ENCODE peak calls at places on chromosomes 11 and 22, in ten cellular contexts. One of them, this sample, is unnamed.

GRCh38 chr11:44949160-44950035 is 1.3 kb downstream of the TP53I11 start:
- DNase-seq in left ventricle myocardium inferior: no peak
- DNase-seq in psoas muscle: peak
- DNase-seq in fibroblast of lung: peak
- DNase-seq in glutamatergic neuron: peak
- DNase-seq in Caco-2: no peak
- DNase-seq in endothelial cell: peak
- DNase-seq in GM13976: no peak
- DNase-seq in AG04450: no peak
- DNase-seq in NB4: peak
- DNase-seq in this sample: peak

GRCh38 chr11:79092791-79093313 is 348.0 kb downstream of the TENM4 start:
- DNase-seq in left ventricle myocardium inferior: no peak
- DNase-seq in GM13976: no peak
- DNase-seq in psoas muscle: no peak
- DNase-seq in endothelial cell: no peak
- DNase-seq in fibroblast of lung: peak
- DNase-seq in glutamatergic neuron: no peak
- DNase-seq in Caco-2: no peak
- DNase-seq in NB4: peak
- DNase-seq in AG04450: peak
- DNase-seq in this sample: no peak

GRCh38 chr22:46054878-46055158 is 77.9 kb upstream of the WNT7B start:
- DNase-seq in fibroblast of lung: peak
- DNase-seq in psoas muscle: peak
- DNase-seq in Caco-2: no peak
- DNase-seq in NB4: no peak
- DNase-seq in AG04450: no peak
- DNase-seq in left ventricle myocardium inferior: peak
- DNase-seq in endothelial cell: no peak
- DNase-seq in GM13976: no peak
- DNase-seq in glutamatergic neuron: no peak
- DNase-seq in this sample: no peak

GRCh38 chr11:31711137-31711536 is 100.0 kb downstream of the PAX6 start:
- DNase-seq in fibroblast of lung: no peak
- DNase-seq in NB4: no peak
- DNase-seq in endothelial cell: no peak
- DNase-seq in Caco-2: no peak
- DNase-seq in GM13976: no peak
- DNase-seq in left ventricle myocardium inferior: no peak
- DNase-seq in AG04450: no peak
- DNase-seq in glutamatergic neuron: no peak
- DNase-seq in psoas muscle: no peak
- DNase-seq in this sample: no peak

GRCh38 chr11:63937713-63938480 is 905 bp upstream of the NAA40 start:
- DNase-seq in GM13976: peak
- DNase-seq in left ventricle myocardium inferior: no peak
- DNase-seq in NB4: peak
- DNase-seq in Caco-2: peak
- DNase-seq in AG04450: no peak
- DNase-seq in endothelial cell: no peak
- DNase-seq in glutamatergic neuron: no peak
- DNase-seq in fibroblast of lung: no peak
- DNase-seq in psoas muscle: no peak
- DNase-seq in this sample: peak

GRCh38 chr11:76206327-76207081 is at the start of gene WNT11:
- DNase-seq in AG04450: no peak
- DNase-seq in glutamatergic neuron: peak
- DNase-seq in left ventricle myocardium inferior: peak
- DNase-seq in Caco-2: peak
- DNase-seq in NB4: peak
- DNase-seq in endothelial cell: peak
- DNase-seq in psoas muscle: peak
- DNase-seq in GM13976: peak
- DNase-seq in fibroblast of lung: peak
- DNase-seq in this sample: peak

GRCh38 chr22:35549338-35549737 is 8.7 kb downstream of the RASD2 start:
- DNase-seq in NB4: no peak
- DNase-seq in glutamatergic neuron: no peak
- DNase-seq in Caco-2: no peak
- DNase-seq in psoas muscle: no peak
- DNase-seq in endothelial cell: no peak
- DNase-seq in AG04450: no peak
- DNase-seq in left ventricle myocardium inferior: peak
- DNase-seq in GM13976: no peak
- DNase-seq in fibroblast of lung: no peak
- DNase-seq in this sample: no peak

GRCh38 chr11:3169235-3169951 is 4.3 kb upstream of the OSBPL5 start:
- DNase-seq in AG04450: no peak
- DNase-seq in glutamatergic neuron: peak
- DNase-seq in left ventricle myocardium inferior: peak
- DNase-seq in psoas muscle: peak
- DNase-seq in fibroblast of lung: peak
- DNase-seq in Caco-2: no peak
- DNase-seq in endothelial cell: no peak
- DNase-seq in NB4: peak
- DNase-seq in GM13976: no peak
- DNase-seq in this sample: no peak

GRCh38 chr11:117300773-117301172 is 9.6 kb downstream of the BACE1-AS start:
- DNase-seq in fibroblast of lung: peak
- DNase-seq in left ventricle myocardium inferior: no peak
- DNase-seq in endothelial cell: no peak
- DNase-seq in psoas muscle: no peak
- DNase-seq in glutamatergic neuron: no peak
- DNase-seq in NB4: no peak
- DNase-seq in AG04450: no peak
- DNase-seq in GM13976: no peak
- DNase-seq in Caco-2: peak
- DNase-seq in this sample: peak

GRCh38 chr22:34696557-34696956 is 369.4 kb upstream of the ISX start:
- DNase-seq in Caco-2: no peak
- DNase-seq in left ventricle myocardium inferior: no peak
- DNase-seq in psoas muscle: no peak
- DNase-seq in endothelial cell: no peak
- DNase-seq in NB4: peak
- DNase-seq in fibroblast of lung: no peak
- DNase-seq in AG04450: no peak
- DNase-seq in GM13976: no peak
- DNase-seq in glutamatergic neuron: no peak
- DNase-seq in this sample: peak

GRCh38 chr11:46918087-46918751 is at the start of gene LRP4:
- DNase-seq in GM13976: peak
- DNase-seq in Caco-2: peak
- DNase-seq in glutamatergic neuron: peak
- DNase-seq in NB4: peak
- DNase-seq in AG04450: no peak
- DNase-seq in endothelial cell: peak
- DNase-seq in left ventricle myocardium inferior: peak
- DNase-seq in psoas muscle: peak
- DNase-seq in fibroblast of lung: peak
- DNase-seq in this sample: peak

GRCh38 chr22:48258108-48258705 is 1495.8 kb downstream of the TBC1D22A start:
- DNase-seq in endothelial cell: no peak
- DNase-seq in fibroblast of lung: no peak
- DNase-seq in glutamatergic neuron: no peak
- DNase-seq in AG04450: no peak
- DNase-seq in GM13976: no peak
- DNase-seq in psoas muscle: no peak
- DNase-seq in Caco-2: no peak
- DNase-seq in left ventricle myocardium inferior: no peak
- DNase-seq in NB4: no peak
- DNase-seq in this sample: no peak

GRCh38 chr11:61709572-61709971 is 29.4 kb downstream of the DAGLA start:
- DNase-seq in NB4: peak
- DNase-seq in glutamatergic neuron: no peak
- DNase-seq in left ventricle myocardium inferior: no peak
- DNase-seq in AG04450: no peak
- DNase-seq in psoas muscle: no peak
- DNase-seq in Caco-2: no peak
- DNase-seq in GM13976: no peak
- DNase-seq in endothelial cell: no peak
- DNase-seq in fibroblast of lung: no peak
- DNase-seq in this sample: no peak

GRCh38 chr11:121741316-121741715 is 288.5 kb upstream of the SORL1-AS1 start:
- DNase-seq in endothelial cell: no peak
- DNase-seq in AG04450: no peak
- DNase-seq in fibroblast of lung: no peak
- DNase-seq in NB4: no peak
- DNase-seq in glutamatergic neuron: no peak
- DNase-seq in left ventricle myocardium inferior: peak
- DNase-seq in Caco-2: no peak
- DNase-seq in GM13976: no peak
- DNase-seq in psoas muscle: no peak
- DNase-seq in this sample: no peak

GRCh38 chr11:120385110-120385509 is 48.9 kb downstream of the ARHGEF12 start:
- DNase-seq in NB4: no peak
- DNase-seq in endothelial cell: no peak
- DNase-seq in left ventricle myocardium inferior: no peak
- DNase-seq in Caco-2: no peak
- DNase-seq in psoas muscle: no peak
- DNase-seq in glutamatergic neuron: no peak
- DNase-seq in fibroblast of lung: peak
- DNase-seq in GM13976: no peak
- DNase-seq in AG04450: no peak
- DNase-seq in this sample: no peak
- TF ChIP-seq CTCF in NB4: no peak
- TF ChIP-seq CTCF in endothelial cell: no peak
- TF ChIP-seq CTCF in left ventricle myocardium inferior: no peak
- TF ChIP-seq CTCF in Caco-2: no peak
- TF ChIP-seq CTCF in psoas muscle: no peak
- TF ChIP-seq CTCF in glutamatergic neuron: no peak
- TF ChIP-seq CTCF in fibroblast of lung: no peak
- TF ChIP-seq CTCF in GM13976: no peak
- TF ChIP-seq CTCF in AG04450: no peak
- TF ChIP-seq CTCF in this sample: no peak

DNA sequence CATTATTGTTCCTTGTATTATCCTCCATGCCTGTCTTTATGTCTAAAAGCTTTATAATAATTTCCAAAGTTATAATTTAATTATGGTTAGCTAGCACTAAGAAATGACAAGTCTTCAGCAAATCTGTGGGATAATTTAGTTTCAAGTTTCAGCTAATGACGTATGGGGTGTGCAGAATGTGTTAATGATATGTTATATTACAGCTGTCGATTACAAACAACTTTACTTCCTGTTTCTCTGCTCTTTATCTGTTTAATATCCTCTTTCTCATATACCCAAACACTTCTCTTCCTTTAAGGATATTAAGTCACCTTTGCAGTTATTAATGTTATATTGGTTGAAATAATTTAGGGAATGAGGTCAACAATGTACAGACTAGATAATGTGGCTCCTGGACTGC is 161.8 kb downstream of the CASP12 start:
- DNase-seq in endothelial cell: no peak
- DNase-seq in fibroblast of lung: no peak
- DNase-seq in glutamatergic neuron: no peak
- DNase-seq in NB4: no peak
- DNase-seq in psoas muscle: no peak
- DNase-seq in Caco-2: no peak
- DNase-seq in AG04450: no peak
- DNase-seq in GM13976: no peak
- DNase-seq in left ventricle myocardium inferior: no peak
- DNase-seq in this sample: no peak
- TF ChIP-seq CTCF in endothelial cell: no peak
- TF ChIP-seq CTCF in fibroblast of lung: no peak
- TF ChIP-seq CTCF in glutamatergic neuron: no peak
- TF ChIP-seq CTCF in NB4: no peak
- TF ChIP-seq CTCF in psoas muscle: no peak
- TF ChIP-seq CTCF in Caco-2: no peak
- TF ChIP-seq CTCF in AG04450: no peak
- TF ChIP-seq CTCF in GM13976: no peak
- TF ChIP-seq CTCF in left ventricle myocardium inferior: no peak
- TF ChIP-seq CTCF in this sample: no peak

DNA sequence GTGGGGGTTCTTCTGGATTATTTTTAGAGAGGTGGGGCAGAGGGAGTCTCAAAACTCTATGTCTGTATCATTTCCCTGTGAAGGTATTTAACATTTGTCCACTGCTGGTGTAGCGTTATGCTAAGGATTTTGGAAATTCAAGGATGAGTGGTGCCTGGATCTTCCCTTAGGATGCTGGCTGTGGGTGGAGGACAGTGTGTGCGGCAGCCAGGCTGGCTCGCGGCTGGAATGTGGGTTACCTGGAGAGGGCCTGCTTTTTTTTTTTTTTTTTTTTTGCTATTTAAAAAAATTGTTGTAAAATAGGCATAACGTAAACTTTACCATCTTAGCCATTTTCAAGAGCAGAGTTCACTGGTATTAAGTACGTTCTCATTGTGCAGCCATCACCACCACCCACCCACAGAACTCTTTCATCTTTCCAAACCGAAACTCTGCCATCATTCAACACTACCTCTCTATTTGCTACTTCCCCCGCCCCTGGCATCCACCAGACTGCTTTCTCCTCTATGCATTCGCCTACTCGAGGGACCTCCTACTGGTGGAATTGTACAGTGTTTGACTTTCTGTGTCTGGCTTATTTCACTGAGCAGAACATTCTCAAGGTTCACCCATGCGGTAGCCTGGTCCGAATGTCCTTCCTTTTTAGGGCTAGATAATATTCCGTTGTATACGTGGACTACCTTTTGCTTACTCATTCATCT is 67.1 kb downstream of the PARVB start:
- DNase-seq in endothelial cell: peak
- DNase-seq in AG04450: no peak
- DNase-seq in left ventricle myocardium inferior: no peak
- DNase-seq in psoas muscle: peak
- DNase-seq in Caco-2: no peak
- DNase-seq in glutamatergic neuron: no peak
- DNase-seq in GM13976: no peak
- DNase-seq in NB4: peak
- DNase-seq in fibroblast of lung: peak
- DNase-seq in this sample: no peak
- TF ChIP-seq CTCF in endothelial cell: peak
- TF ChIP-seq CTCF in AG04450: peak
- TF ChIP-seq CTCF in left ventricle myocardium inferior: no peak
- TF ChIP-seq CTCF in psoas muscle: peak
- TF ChIP-seq CTCF in Caco-2: peak
- TF ChIP-seq CTCF in glutamatergic neuron: peak
- TF ChIP-seq CTCF in GM13976: no peak
- TF ChIP-seq CTCF in NB4: peak
- TF ChIP-seq CTCF in fibroblast of lung: peak
- TF ChIP-seq CTCF in this sample: no peak

DNA sequence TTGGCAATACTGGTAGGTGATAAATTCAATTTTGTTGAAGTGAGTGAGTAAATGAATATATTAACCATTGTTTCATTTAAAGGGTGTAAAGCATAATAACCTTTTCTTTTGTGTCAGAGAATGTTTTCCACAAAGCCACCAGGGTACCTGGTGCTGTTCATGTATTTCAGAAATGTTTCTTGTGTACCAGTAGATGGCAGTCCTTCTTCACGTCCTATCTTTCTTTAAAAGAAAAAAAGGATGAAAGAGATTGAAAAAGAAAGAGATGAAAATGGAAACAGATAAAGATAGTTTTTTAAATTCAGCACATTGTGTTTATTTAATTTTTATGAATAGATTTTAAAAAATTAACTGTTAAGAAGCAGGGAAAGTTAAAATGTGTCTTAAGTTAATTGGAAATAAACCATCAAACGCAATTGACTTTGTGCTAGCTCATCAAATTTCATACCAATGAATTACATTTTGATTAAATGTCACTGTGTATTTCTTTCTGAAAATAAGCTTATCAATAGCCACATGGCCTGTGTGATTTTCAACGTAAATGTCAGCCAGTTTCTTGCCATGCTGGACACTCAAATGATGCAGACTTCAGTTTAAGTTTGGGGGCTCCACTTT is 65.5 kb upstream of the CHORDC1 start:
- DNase-seq in Caco-2: no peak
- DNase-seq in left ventricle myocardium inferior: no peak
- DNase-seq in fibroblast of lung: peak
- DNase-seq in GM13976: peak
- DNase-seq in endothelial cell: no peak
- DNase-seq in psoas muscle: no peak
- DNase-seq in NB4: peak
- DNase-seq in AG04450: no peak
- DNase-seq in glutamatergic neuron: no peak
- DNase-seq in this sample: no peak
- TF ChIP-seq CTCF in Caco-2: peak
- TF ChIP-seq CTCF in left ventricle myocardium inferior: peak
- TF ChIP-seq CTCF in fibroblast of lung: peak
- TF ChIP-seq CTCF in GM13976: peak
- TF ChIP-seq CTCF in endothelial cell: peak
- TF ChIP-seq CTCF in psoas muscle: peak
- TF ChIP-seq CTCF in NB4: peak
- TF ChIP-seq CTCF in AG04450: peak
- TF ChIP-seq CTCF in glutamatergic neuron: peak
- TF ChIP-seq CTCF in this sample: peak

This sample was measured in nephron progenitor cell.